ENCODE peak calls at places on chromosomes 13 and 19, in ten cellular contexts. D, R, T, U, F, W, H, S, V and B are unnamed samples. For H3K9me3 and H3K27me3, the result is how much of the 10 kb centered on the place peaks cover.

GRCh38 chr13:98453254-98453843 is 123.6 kb downstream of the STK24 start:
- DNase-seq in D (no peak), R (no peak), T (no peak), U (no peak), F (no peak), W (no peak), H (no peak), S (no peak), V (no peak), B (no peak)

GRCh38 chr19:4425531-4425930 is 23.1 kb downstream of the CHAF1A start:
- DNase-seq in D (no peak), R (no peak), T (no peak), U (no peak), F (no peak), W (no peak), H (no peak), S (no peak), V (no peak), B (no peak)

GRCh38 chr13:20826810-20827560 is 53.2 kb upstream of the EEF1AKMT1 start:
- DNase-seq in D (no peak), R (no peak), T (no peak), U (no peak), F (no peak), W (no peak), H (no peak), S (no peak), V (no peak), B (peak)

GRCh38 chr13:44263920-44264610 is 109.6 kb upstream of the SERP2 start:
- DNase-seq in D (no peak), R (peak), T (no peak), U (no peak), F (no peak), W (no peak), H (no peak), S (no peak), V (no peak), B (no peak)

GRCh38 chr13:25928941-25929505 is 122.8 kb downstream of the SHISA2 start:
- DNase-seq in D (no peak), R (no peak), T (no peak), U (no peak), F (no peak), W (no peak), H (no peak), S (no peak), V (no peak), B (no peak)

GRCh38 chr13:20525144-20525600 is 485 bp downstream of the CRYL1 start:
- DNase-seq in D (peak), R (no peak), T (peak), U (peak), F (peak), W (no peak), H (no peak), S (peak), V (no peak), B (no peak)

GRCh38 chr19:47719047-47719885 is 6.0 kb downstream of the EHD2 start:
- DNase-seq in D (peak), R (peak), T (peak), U (peak), F (peak), W (no peak), H (no peak), S (peak), V (no peak), B (peak)

GRCh38 chr13:39405596-39405995 is 197.4 kb downstream of the LHFPL6 start:
- DNase-seq in D (no peak), R (no peak), T (no peak), U (no peak), F (no peak), W (no peak), H (no peak), S (no peak), V (no peak), B (no peak)

GRCh38 chr13:51995677-51996551 is 15.3 kb downstream of the ATP7B start:
- DNase-seq in D (no peak), R (no peak), T (peak), U (no peak), F (no peak), W (no peak), H (no peak), S (peak), V (no peak), B (no peak)

GRCh38 chr19:49152218-49152550 is 3.0 kb downstream of the HRC start:
- DNase-seq in D (no peak), R (no peak), T (no peak), U (no peak), F (no peak), W (no peak), H (no peak), S (no peak), V (no peak), B (no peak)

DNA sequence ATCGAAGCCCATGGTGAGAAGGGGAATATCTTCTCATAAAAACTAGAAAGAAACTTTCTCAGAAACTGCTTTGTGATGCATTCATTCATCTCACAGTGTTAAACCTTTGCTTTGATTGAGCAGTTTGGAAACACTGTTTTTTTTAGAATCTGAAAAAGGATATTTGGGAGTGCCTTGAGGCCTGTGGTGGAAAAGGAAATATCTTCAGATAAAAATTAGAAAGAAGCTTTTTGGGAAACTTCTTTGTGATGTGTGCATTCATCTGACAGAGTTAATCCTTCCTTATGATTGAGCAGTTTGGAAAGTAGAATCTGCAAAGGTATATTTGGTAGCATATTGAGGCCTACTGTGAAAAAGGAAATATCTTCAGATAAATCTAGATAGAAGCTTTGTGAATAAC is 1594.9 kb downstream of the UQCRFS1 start:
- DNase-seq in D (no peak), R (no peak), T (no peak), U (no peak), F (no peak), W (no peak), H (no peak), S (no peak), V (no peak), B (no peak)
- H3K9me3 ChIP-seq in D (half or more), R (half or more), T (under half), U (under half), F (under half), W (under half), H (under half), S (half or more), V (under half), B (under half)

GRCh38 chr13:94967183-94968039 is 255.1 kb upstream of the SOX21 start:
- DNase-seq in D (no peak), R (no peak), T (no peak), U (no peak), F (peak), W (no peak), H (no peak), S (no peak), V (no peak), B (peak)

GRCh38 chr13:94968757-94969086 is 256.4 kb upstream of the SOX21 start:
- DNase-seq in D (no peak), R (no peak), T (no peak), U (no peak), F (no peak), W (no peak), H (no peak), S (no peak), V (no peak), B (no peak)

GRCh38 chr13:94972262-94972661 is 259.9 kb upstream of the SOX21 start:
- DNase-seq in D (no peak), R (no peak), T (no peak), U (no peak), F (no peak), W (no peak), H (no peak), S (no peak), V (no peak), B (no peak)

GRCh38 chr13:94966380-94966779 is 254.0 kb upstream of the SOX21 start:
- DNase-seq in D (no peak), R (no peak), T (no peak), U (no peak), F (no peak), W (no peak), H (no peak), S (no peak), V (no peak), B (no peak)

GRCh38 chr13:94968040-94968756 is 255.9 kb upstream of the SOX21 start:
- DNase-seq in D (no peak), R (no peak), T (no peak), U (no peak), F (peak), W (no peak), H (no peak), S (no peak), V (no peak), B (peak)
- H3K27me3 ChIP-seq in D (half or more), R (under half), T (under half), U (under half), F (half or more), W (under half), H (under half), S (under half), V (under half), B (under half)

GRCh38 chr19:57686727-57687126 is 5.0 kb downstream of the ZNF551 start:
- DNase-seq in D (no peak), R (no peak), T (no peak), U (no peak), F (no peak), W (no peak), H (no peak), S (no peak), V (no peak), B (no peak)
- H3K9me3 ChIP-seq in D (half or more), R (half or more), T (under half), U (half or more), F (under half), W (half or more), H (half or more), S (under half), V (half or more), B (half or more)

GRCh38 chr13:71831716-71832115 is 35.3 kb downstream of the DACH1 start:
- DNase-seq in D (no peak), R (no peak), T (no peak), U (no peak), F (no peak), W (peak), H (no peak), S (no peak), V (no peak), B (no peak)

GRCh38 chr13:71828564-71828963 is 38.4 kb downstream of the DACH1 start:
- DNase-seq in D (no peak), R (no peak), T (no peak), U (no peak), F (no peak), W (no peak), H (no peak), S (no peak), V (no peak), B (no peak)

GRCh38 chr13:71830736-71831135 is 36.3 kb downstream of the DACH1 start:
- DNase-seq in D (no peak), R (no peak), T (no peak), U (no peak), F (no peak), W (no peak), H (no peak), S (no peak), V (no peak), B (no peak)

GRCh38 chr13:71828117-71828516 is 38.9 kb downstream of the DACH1 start:
- DNase-seq in D (no peak), R (no peak), T (no peak), U (no peak), F (peak), W (no peak), H (no peak), S (no peak), V (no peak), B (no peak)

GRCh38 chr13:71829542-71829941 is 37.5 kb downstream of the DACH1 start:
- DNase-seq in D (no peak), R (no peak), T (no peak), U (no peak), F (no peak), W (no peak), H (no peak), S (no peak), V (no peak), B (no peak)
- H3K27me3 ChIP-seq in D (under half), R (under half), T (under half), U (under half), F (under half), W (under half), H (under half), S (under half), V (under half), B (under half)

DNA sequence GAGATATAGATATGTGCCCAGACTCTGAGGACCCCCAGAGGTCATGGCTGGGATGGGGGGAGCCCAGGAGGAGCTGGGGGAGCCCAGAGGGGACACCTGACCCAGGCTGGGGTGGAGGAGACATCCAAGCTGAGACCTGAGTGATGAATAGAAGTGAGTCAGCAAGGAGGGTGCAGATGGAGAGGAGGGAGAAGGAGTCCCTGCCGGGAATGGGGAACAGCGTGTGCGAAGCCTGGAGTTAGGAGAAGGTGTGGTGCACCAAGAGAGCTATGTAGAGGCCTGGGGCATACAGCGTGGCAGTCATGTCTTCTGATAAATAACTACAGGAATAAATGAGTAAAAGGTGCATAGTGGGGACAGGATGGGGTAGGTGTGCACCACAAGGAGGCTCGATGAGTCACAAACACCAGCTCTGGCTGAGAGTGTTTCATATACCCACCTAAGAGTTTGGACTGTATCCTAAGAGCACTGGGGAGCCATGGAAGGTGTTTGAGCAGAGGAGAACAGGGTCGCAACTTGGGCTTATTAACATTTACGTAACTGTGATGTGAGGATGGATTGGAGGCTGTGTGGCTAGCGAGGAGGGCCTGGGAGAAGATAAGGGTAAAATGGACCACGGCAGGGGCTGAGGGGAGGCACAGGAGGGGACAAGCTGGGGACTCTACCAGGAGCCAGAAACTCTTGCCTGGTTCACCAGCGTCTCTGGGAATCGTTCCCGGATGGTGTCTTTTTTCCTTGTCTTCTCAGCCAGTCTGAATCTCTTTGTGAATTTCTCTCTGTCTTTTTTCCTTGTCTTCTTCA is 1.4 kb downstream of the CEACAM18 start:
- DNase-seq in D (no peak), R (no peak), T (no peak), U (peak), F (no peak), W (no peak), H (no peak), S (no peak), V (no peak), B (no peak)
- H3K9me3 ChIP-seq in D (under half), R (under half), T (under half), U (under half), F (under half), W (under half), H (under half), S (under half), V (under half), B (under half)